ENCODE peak calls at places on chromosomes 4 and X, in four cellular contexts. P is IMR-90, B is PC-3, K is adipocyte. Z is an unnamed sample.

GRCh38 chr4:102390438-102390837 is 45.2 kb upstream of the SLC39A8 start:
- DNase-seq in K (no peak), P (no peak), B (peak; percentile 60), Z (peak; percentile 56)

GRCh38 chr4:89175611-89176010 is 64.3 kb downstream of the TIGD2 start:
- DNase-seq in P (no peak), K (no peak), B (no peak), Z (no peak)

GRCh38 chr4:79528241-79528706 is 120.2 kb upstream of the GK2 start:
- DNase-seq in B (peak; percentile 38), K (no peak), P (no peak), Z (no peak)

GRCh38 chrX:68292471-68292870 is 140.8 kb downstream of the OPHN1 start:
- DNase-seq in K (no peak), B (peak; percentile 22), P (peak; percentile 29), Z (no peak)

GRCh38 chr4:139509727-139510410 is 46.1 kb downstream of the SETD7 start:
- DNase-seq in K (no peak), B (no peak), P (no peak), Z (no peak)

GRCh38 chr4:127162741-127163140 is 470.0 kb upstream of the INTU start:
- DNase-seq in B (no peak), K (peak; percentile 94), P (peak; percentile 86), Z (no peak)

GRCh38 chrX:22314211-22314610 is 41.5 kb downstream of the CBLL2 start:
- DNase-seq in K (no peak), B (peak; percentile 59), P (no peak), Z (no peak)

GRCh38 chr4:1469596-1470392 is 63.6 kb upstream of the NKX1-1 start:
- DNase-seq in P (no peak), K (no peak), B (peak; percentile 3), Z (no peak)

GRCh38 chr4:172514011-172514410 is 654.6 kb upstream of the GALNT7 start:
- DNase-seq in P (no peak), K (no peak), B (peak; percentile 9), Z (no peak)

GRCh38 chr4:16259531-16260246 is 33.4 kb upstream of the TAPT1 start:
- DNase-seq in B (no peak), P (peak; percentile 16), K (no peak), Z (no peak)

GRCh38 chrX:120790118-120790517 is 85.5 kb downstream of the CT47B1 start:
- DNase-seq in P (peak; percentile 71), B (peak; percentile 86), K (peak; percentile 91), Z (peak; percentile 91)

GRCh38 chrX:28039258-28039657 is 58.0 kb upstream of the DCAF8L1 start:
- DNase-seq in P (no peak), K (no peak), B (no peak), Z (no peak)

GRCh38 chr4:114599231-114600065 is 841 bp downstream of the UGT8 start:
- DNase-seq in K (peak; percentile 2), B (no peak), P (no peak), Z (no peak)

GRCh38 chrX:45515262-45516215 is 314.9 kb upstream of the DIPK2B start:
- DNase-seq in B (peak; percentile 97), P (peak; percentile 92), K (peak; percentile 95), Z (peak; percentile 64)

GRCh38 chrX:134990475-134991473 is at the start of gene SMIM10:
- DNase-seq in B (no peak), P (peak; percentile 79), K (peak; percentile 77), Z (no peak)

GRCh38 chr4:164318350-164318749 is 435.6 kb upstream of the SMIM31 start:
- DNase-seq in K (no peak), B (no peak), P (no peak), Z (no peak)

GRCh38 chrX:27728291-27728690 is 79.5 kb upstream of the MAGEB10 start:
- DNase-seq in K (no peak), B (peak; percentile 80), P (peak; percentile 42), Z (no peak)

GRCh38 chr4:65381648-65382047 is 288.6 kb downstream of the EPHA5 start:
- DNase-seq in P (no peak), B (no peak), K (no peak), Z (no peak)

GRCh38 chr4:142708231-142708630 is 137.9 kb downstream of the INPP4B start:
- DNase-seq in K (no peak), P (no peak), B (no peak), Z (no peak)

GRCh38 chr4:110678517-110678916 is 55.6 kb upstream of the PITX2 start:
- DNase-seq in B (no peak), P (no peak), K (no peak), Z (no peak)

GRCh38 chrX:110477593-110478228 is 119.1 kb downstream of the RTL9 start:
- DNase-seq in K (no peak), P (no peak), B (no peak), Z (no peak)

GRCh38 chr4:83387922-83388676 is 53.5 kb upstream of the HPSE start:
- DNase-seq in B (no peak), P (no peak), K (no peak), Z (peak; percentile 42)

GRCh38 chr4:83390965-83391364 is 56.3 kb upstream of the HPSE start:
- DNase-seq in B (no peak), K (no peak), P (no peak), Z (no peak)

GRCh38 chr4:83389037-83389755 is 54.5 kb upstream of the HPSE start:
- DNase-seq in K (no peak), P (no peak), B (no peak), Z (peak; percentile 65)

GRCh38 chr4:83389756-83390505 is 55.3 kb upstream of the HPSE start:
- DNase-seq in K (no peak), B (no peak), P (no peak), Z (no peak)

GRCh38 chr4:83386931-83387897 is 52.6 kb upstream of the HPSE start:
- DNase-seq in K (peak; percentile 7), B (peak; percentile 68), P (no peak), Z (no peak)
- H3K9ac ChIP-seq in K (no peak overlapping the region), B (no peak overlapping the region), P (no peak overlapping the region), Z (no peak overlapping the region)

GRCh38 chrX:633655-634305 is 3.2 kb downstream of the SHOX start:
- DNase-seq in B (no peak), P (no peak), K (no peak), Z (no peak)

GRCh38 chrX:633043-633654 is 2.6 kb downstream of the SHOX start:
- DNase-seq in B (no peak), P (no peak), K (no peak), Z (no peak)

GRCh38 chrX:630922-631496 is 418 bp downstream of the SHOX start:
- DNase-seq in P (no peak), B (no peak), K (no peak), Z (no peak)

GRCh38 chrX:634306-634958 is 3.8 kb downstream of the SHOX start:
- DNase-seq in P (no peak), B (no peak), K (no peak), Z (no peak)

GRCh38 chrX:632391-633042 is 1.9 kb downstream of the SHOX start:
- DNase-seq in P (no peak), B (no peak), K (no peak), Z (no peak)
- H3K27me3 ChIP-seq in P (peaks cover 21% of the 10 kb centered on the region), B (peaks cover 70% of the 10 kb centered on the region), K (peaks cover 40% of the 10 kb centered on the region), Z (no peaks in the 10 kb centered on the region)

GRCh38 chrX:1885116-1885515 is 270.3 kb downstream of the ASMT start:
- DNase-seq in B (no peak), K (no peak), P (no peak), Z (no peak)

GRCh38 chrX:1877780-1878179 is 262.9 kb downstream of the ASMT start:
- DNase-seq in K (no peak), B (no peak), P (no peak), Z (no peak)

GRCh38 chrX:1884446-1884845 is 269.6 kb downstream of the ASMT start:
- DNase-seq in K (no peak), P (no peak), B (no peak), Z (no peak)

GRCh38 chrX:1883772-1884171 is 268.9 kb downstream of the ASMT start:
- DNase-seq in P (no peak), B (peak; percentile 74), K (no peak), Z (no peak)
- H3K9ac ChIP-seq in P (no peak overlapping the region), B (no peak overlapping the region), K (no peak overlapping the region), Z (no peak overlapping the region)

GRCh38 chr4:54660591-54660990 is 2.8 kb downstream of the KIT start:
- DNase-seq in K (no peak), P (no peak), B (no peak), Z (no peak)
- H3K27me3 ChIP-seq in K (peaks cover 11% of the 10 kb centered on the region), P (peaks cover 15% of the 10 kb centered on the region), B (peaks cover 63% of the 10 kb centered on the region), Z (no peaks in the 10 kb centered on the region)

GRCh38 chrX:3244955-3245354 is 101.5 kb downstream of the MXRA5 start:
- DNase-seq in K (peak; percentile 16), B (peak; percentile 3), P (no peak), Z (no peak)

DNA sequence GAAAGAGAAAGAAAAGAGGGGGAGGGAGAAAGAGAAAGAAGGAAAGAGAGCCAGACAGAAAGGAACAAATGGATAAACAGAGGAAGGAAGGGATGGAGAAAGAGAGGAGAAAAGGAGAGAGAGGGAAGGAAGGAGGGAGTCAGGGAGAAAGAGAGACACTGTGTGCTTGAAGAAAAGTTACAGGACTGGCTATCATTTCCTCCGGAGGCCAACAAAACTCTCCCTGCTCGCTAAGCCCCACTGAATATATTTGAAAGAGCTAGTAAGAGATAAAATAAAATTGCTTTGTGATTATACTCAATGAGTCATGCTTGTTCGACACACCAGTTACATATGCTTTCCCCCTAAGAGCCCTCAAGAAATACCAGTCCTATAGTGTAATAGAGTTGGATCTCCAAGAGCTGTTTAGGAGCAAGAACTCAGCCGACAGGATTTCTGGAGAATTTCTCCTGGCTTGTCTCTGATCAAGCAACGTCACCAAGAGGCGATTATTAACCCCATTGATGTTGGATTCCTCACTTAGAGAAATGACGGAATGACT is 102.2 kb downstream of the MXRA5 start:
- DNase-seq in K (peak; percentile 81), B (no peak), P (peak; percentile 91), Z (no peak)
- H3K9ac ChIP-seq in K (peak overlapping the region; percentile 31), B (no peak overlapping the region), P (peak overlapping the region; percentile 89), Z (no peak overlapping the region)

DNA sequence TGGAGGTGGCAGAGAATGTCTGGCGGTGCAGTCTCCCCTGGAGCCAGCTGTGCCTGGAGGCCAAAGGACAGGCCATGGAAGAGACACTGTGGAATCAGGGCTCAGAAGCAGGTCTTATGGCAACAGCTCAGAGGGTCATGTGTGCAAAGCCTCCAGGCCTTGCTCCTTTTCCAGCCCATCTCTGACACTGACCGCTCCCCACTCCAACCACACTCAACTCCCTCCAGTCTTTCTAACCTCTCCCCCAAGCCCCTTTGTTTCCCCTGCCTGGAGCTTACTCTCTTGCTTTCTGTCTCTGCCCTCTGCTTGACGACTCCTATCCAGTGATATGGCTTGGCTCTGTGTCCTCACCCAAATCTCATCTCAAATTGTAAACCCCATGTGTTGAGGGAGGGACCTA is 34.2 kb upstream of the CRMP1 start:
- DNase-seq in B (no peak), P (no peak), K (no peak), Z (peak; percentile 75)
- H3K27me3 ChIP-seq in B (peaks cover 60% of the 10 kb centered on the region), P (peaks cover 11% of the 10 kb centered on the region), K (peaks cover 61% of the 10 kb centered on the region), Z (no peaks in the 10 kb centered on the region)

DNA sequence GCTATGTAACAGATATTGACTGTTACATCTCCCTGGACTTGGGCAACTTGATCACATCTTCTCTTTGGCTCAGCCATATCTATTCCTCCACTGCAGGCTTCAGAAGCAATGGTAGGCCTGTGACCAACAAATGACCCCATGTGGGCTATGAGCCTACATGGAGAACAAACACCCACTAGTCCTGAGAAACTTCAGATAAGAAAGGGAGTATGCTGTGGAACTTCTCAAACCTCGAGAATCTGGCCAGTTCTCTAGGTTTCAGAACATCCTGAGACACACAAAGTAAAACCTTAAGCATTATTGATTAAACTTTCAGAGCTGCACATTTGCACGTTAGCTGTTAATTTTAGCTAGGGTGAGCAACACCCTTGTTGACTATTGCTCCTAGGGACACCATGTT is 16.3 kb downstream of the RBMX2 start:
- DNase-seq in P (no peak), K (no peak), B (no peak), Z (no peak)
- H3K9ac ChIP-seq in P (no peak overlapping the region), K (no peak overlapping the region), B (no peak overlapping the region), Z (no peak overlapping the region)

GRCh38 chr4:7193040-7193958 is 961 bp downstream of the SORCS2 start:
- DNase-seq in K (peak; percentile 52), B (peak; percentile 20), P (no peak), Z (no peak)
- H3K27me3 ChIP-seq in K (peaks cover 29% of the 10 kb centered on the region), B (no peaks in the 10 kb centered on the region), P (peaks cover 77% of the 10 kb centered on the region), Z (no peaks in the 10 kb centered on the region)

Z was measured in Karpas-422.